ENCODE peak calls at places on chromosomes 4 and X, in eight cellular contexts. Y is CD4-positive, alpha-beta T cell; Q is fibroblast of lung; T is cardiac muscle cell; V is fibroblast of pulmonary artery; J is psoas muscle; K is left ventricle myocardium inferior; A is endothelial cell. X is an unnamed sample.
A peak's percentile ranks its signal among the peaks of the same experiment; 100 is the strongest.

GRCh38 chrX:18598413-18598812 is 73.5 kb downstream of the RS1 start:
- DNase-seq in Y (no peak), Q (peak; percentile 1), T (no peak), V (no peak), J (no peak), K (no peak), A (no peak), X (no peak)

GRCh38 chr4:166657261-166657660 is 577.0 kb downstream of the SPOCK3 start:
- DNase-seq in Y (no peak), Q (no peak), T (peak; percentile 37), V (peak; percentile 52), J (no peak), K (no peak), A (no peak), X (no peak)

GRCh38 chrX:65866146-65866545 is 173.7 kb downstream of the VSIG4 start:
- DNase-seq in Y (peak; percentile 8), Q (no peak), T (no peak), V (no peak), J (no peak), K (no peak), A (no peak), X (no peak)

GRCh38 chr4:74631338-74631737 is 163.0 kb downstream of the BTC start:
- DNase-seq in Y (no peak), Q (peak; percentile 59), T (peak; percentile 69), V (peak; percentile 79), J (no peak), K (no peak), A (no peak), X (no peak)

GRCh38 chrX:76279007-76279406 is 106.1 kb downstream of the PBDC1 start:
- DNase-seq in Y (no peak), Q (peak; percentile 55), T (peak; percentile 58), V (peak; percentile 64), J (no peak), K (peak; percentile 13), A (peak; percentile 38), X (no peak)

GRCh38 chr4:70533211-70533610 is 14.8 kb downstream of the AMTN start:
- DNase-seq in Y (no peak), Q (no peak), T (no peak), V (no peak), J (no peak), K (no peak), A (no peak), X (no peak)

GRCh38 chr4:130026185-130026584 is 930.2 kb downstream of the C4orf33 start:
- DNase-seq in Y (no peak), Q (no peak), T (no peak), V (no peak), J (no peak), K (no peak), A (no peak), X (no peak)

GRCh38 chr4:15400911-15401671 is 26.7 kb upstream of the C1QTNF7 start:
- DNase-seq in Y (no peak), Q (peak; percentile 60), T (peak; percentile 93), V (peak; percentile 90), J (peak; percentile 50), K (peak; percentile 47), A (no peak), X (no peak)

GRCh38 chrX:24485323-24485722 is 20.2 kb downstream of the PDK3 start:
- DNase-seq in Y (no peak), Q (no peak), T (no peak), V (no peak), J (no peak), K (no peak), A (no peak), X (no peak)

GRCh38 chr4:140126261-140126660 is 27.7 kb downstream of the MAML3 start:
- DNase-seq in Y (no peak), Q (no peak), T (peak; percentile 41), V (peak; percentile 45), J (no peak), K (no peak), A (peak; percentile 25), X (no peak)

GRCh38 chr4:56215901-56216300 is 171.4 kb downstream of the AASDH start:
- DNase-seq in Y (no peak), Q (peak; percentile 52), T (peak; percentile 81), V (peak; percentile 85), J (no peak), K (no peak), A (peak; percentile 7), X (no peak)

GRCh38 chrX:102712967-102713677 is 874 bp downstream of the GPRASP2 start:
- DNase-seq in Y (no peak), Q (peak; percentile 55), T (peak; percentile 71), V (peak; percentile 68), J (peak; percentile 36), K (peak; percentile 35), A (peak; percentile 33), X (no peak)

GRCh38 chr4:85790582-85790981 is 315.6 kb downstream of the ARHGAP24 start:
- DNase-seq in Y (no peak), Q (peak; percentile 52), T (no peak), V (peak; percentile 54), J (no peak), K (no peak), A (no peak), X (no peak)

GRCh38 chrX:11125079-11125478 is 13.9 kb downstream of the HCCS start:
- DNase-seq in Y (no peak), Q (no peak), T (no peak), V (no peak), J (no peak), K (no peak), A (no peak), X (no peak)

GRCh38 chrX:153456704-153457103 is 10.8 kb upstream of the TREX2 start:
- DNase-seq in Y (no peak), Q (no peak), T (no peak), V (no peak), J (peak; percentile 6), K (no peak), A (no peak), X (no peak)

GRCh38 chrX:125203737-125204578 is 115.7 kb upstream of the TEX13C start:
- DNase-seq in Y (no peak), Q (no peak), T (no peak), V (no peak), J (peak; percentile 31), K (peak; percentile 32), A (peak; percentile 30), X (peak; percentile 26)

GRCh38 chr4:86043755-86044592 is 315.9 kb downstream of the MAPK10 start:
- DNase-seq in Y (no peak), Q (peak; percentile 68), T (peak; percentile 79), V (peak; percentile 81), J (no peak), K (no peak), A (peak; percentile 44), X (no peak)

GRCh38 chrX:19245711-19246269 is 97.9 kb upstream of the PDHA1 start:
- DNase-seq in Y (no peak), Q (peak; percentile 55), T (no peak), V (no peak), J (no peak), K (no peak), A (no peak), X (no peak)

GRCh38 chrX:48511561-48511960 is 2.8 kb downstream of the PORCN start:
- DNase-seq in Y (no peak), Q (no peak), T (no peak), V (peak; percentile 26), J (no peak), K (no peak), A (peak; percentile 20), X (no peak)
- TF ChIP-seq CTCF in Y (no peak), Q (peak; percentile 39), T (peak; percentile 41), V (peak; percentile 50), J (no peak), K (peak; percentile 36), A (no peak), X (peak; percentile 37)

GRCh38 chrX:34638116-34638515 is 19.0 kb downstream of the TMEM47 start:
- DNase-seq in Y (no peak), Q (peak; percentile 68), T (peak; percentile 62), V (peak; percentile 66), J (no peak), K (no peak), A (peak; percentile 19), X (no peak)
- TF ChIP-seq CTCF in Y (no peak), Q (peak; percentile 32), T (peak; percentile 37), V (peak; percentile 38), J (peak; percentile 65), K (peak; percentile 63), A (peak; percentile 55), X (peak; percentile 72)

GRCh38 chrX:112760697-112761096 is 79.9 kb downstream of the AMOT start:
- DNase-seq in Y (no peak), Q (peak; percentile 2), T (peak; percentile 0), V (no peak), J (no peak), K (no peak), A (no peak), X (no peak)
- TF ChIP-seq CTCF in Y (no peak), Q (no peak), T (no peak), V (peak; percentile 4), J (peak; percentile 7), K (no peak), A (no peak), X (no peak)

GRCh38 chr4:126630171-126630570 is 1002.6 kb upstream of the INTU start:
- DNase-seq in Y (no peak), Q (peak; percentile 11), T (peak; percentile 38), V (peak; percentile 15), J (no peak), K (no peak), A (no peak), X (no peak)

GRCh38 chr4:126628933-126629332 is 1003.8 kb upstream of the INTU start:
- DNase-seq in Y (no peak), Q (no peak), T (no peak), V (no peak), J (no peak), K (no peak), A (no peak), X (no peak)

DNA sequence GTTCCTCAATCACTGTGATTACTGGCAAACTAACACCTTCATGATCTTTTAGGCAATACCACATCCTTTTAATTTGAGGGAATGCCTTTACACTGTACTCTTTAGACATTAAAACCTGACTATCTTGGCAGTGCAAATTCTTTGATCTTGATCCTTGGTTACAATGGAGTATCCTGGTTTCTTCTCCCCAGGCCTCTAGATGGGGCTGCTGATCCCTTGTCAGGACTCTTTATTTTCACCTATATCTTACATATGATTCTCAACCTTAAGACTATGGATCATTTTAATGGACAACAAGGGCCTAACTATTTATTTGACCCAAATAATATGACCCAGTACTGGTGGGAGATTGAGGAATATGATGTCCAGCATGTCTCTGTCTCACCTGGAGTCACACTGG is 1005.5 kb upstream of the INTU start:
- DNase-seq in Y (no peak), Q (peak; percentile 53), T (peak; percentile 49), V (peak; percentile 45), J (no peak), K (no peak), A (peak; percentile 18), X (no peak)
- TF ChIP-seq CTCF in Y (no peak), Q (peak; percentile 52), T (peak; percentile 75), V (peak; percentile 78), J (no peak), K (peak; percentile 46), A (no peak), X (peak; percentile 43)

X was measured in progenitor cell of endocrine pancreas.